ENCODE peak calls at places on chromosomes 3 and 15, in five cellular contexts. U, P, F, L and E are unnamed samples.

GRCh38 chr3:141940204-141940776 is 63.8 kb downstream of the ATP1B3 start:
- DNase-seq in U (no peak), P (no peak), F (peak), L (no peak), E (peak)

GRCh38 chr15:82540055-82540983 is at the start of gene RPS17:
- DNase-seq in U (no peak), P (no peak), F (peak), L (peak), E (peak)

GRCh38 chr3:42228796-42229195 is 37.2 kb downstream of the CCK start:
- DNase-seq in U (peak), P (no peak), F (no peak), L (no peak), E (no peak)

GRCh38 chr15:22980189-22981136 is at the start of gene CYFIP1:
- DNase-seq in U (peak), P (peak), F (peak), L (peak), E (peak)

GRCh38 chr3:142724682-142725351 is 983 bp downstream of the TRPC1 start:
- DNase-seq in U (no peak), P (no peak), F (peak), L (no peak), E (peak)

GRCh38 chr3:12465826-12466225 is 18.5 kb upstream of the TSEN2 start:
- DNase-seq in U (no peak), P (no peak), F (no peak), L (no peak), E (no peak)

GRCh38 chr3:138256022-138256421 is 68.9 kb downstream of the ARMC8 start:
- DNase-seq in U (no peak), P (no peak), F (no peak), L (no peak), E (no peak)

GRCh38 chr15:91946914-91947313 is 93.4 kb downstream of the SLCO3A1 start:
- DNase-seq in U (no peak), P (no peak), F (peak), L (no peak), E (peak)

GRCh38 chr3:14779069-14779685 is 39.6 kb upstream of the FGD5 start:
- DNase-seq in U (no peak), P (no peak), F (no peak), L (no peak), E (no peak)

GRCh38 chr3:12691733-12692132 is 27.8 kb upstream of the RAF1 start:
- DNase-seq in U (no peak), P (no peak), F (no peak), L (no peak), E (no peak)

GRCh38 chr3:130905551-130905950 is 11.7 kb downstream of the ATP2C1 start:
- DNase-seq in U (no peak), P (no peak), F (peak), L (no peak), E (no peak)

GRCh38 chr15:57462391-57462790 is 86.1 kb downstream of the CGNL1 start:
- DNase-seq in U (peak), P (no peak), F (no peak), L (no peak), E (no peak)

GRCh38 chr15:76576526-76577279 is 240.1 kb downstream of the ISL2 start:
- DNase-seq in U (no peak), P (no peak), F (peak), L (no peak), E (no peak)

GRCh38 chr15:83106994-83107840 is at the start of gene TM6SF1:
- DNase-seq in U (no peak), P (no peak), F (no peak), L (no peak), E (peak)

GRCh38 chr3:170751894-170752283 is 118.1 kb downstream of the RPL22L1 start:
- DNase-seq in U (no peak), P (no peak), F (peak), L (no peak), E (no peak)

GRCh38 chr3:190486908-190487607 is 26.8 kb upstream of the IL1RAP start:
- DNase-seq in U (no peak), P (no peak), F (no peak), L (no peak), E (no peak)

GRCh38 chr15:44811347-44811746 is 75.0 kb downstream of the TRIM69 start:
- DNase-seq in U (no peak), P (no peak), F (no peak), L (no peak), E (no peak)

GRCh38 chr3:157393076-157393475 is 43.6 kb upstream of the PTX3 start:
- DNase-seq in U (no peak), P (no peak), F (no peak), L (no peak), E (no peak)

GRCh38 chr3:12658593-12659058 is 5.3 kb downstream of the RAF1 start:
- DNase-seq in U (no peak), P (no peak), F (peak), L (no peak), E (no peak)